ENCODE peak calls at places on chromosomes 11 and 22, in seven cellular contexts. G is glutamatergic neuron; Q is activated CD8-positive, alpha-beta memory T cell treated with anti-CD3 and anti-CD28 coated beads, Interleukin-2, amount 10 ng/mL, durations not matched to agents 7 days and 5 days; V is esophagus squamous epithelium; O is GM19239; E is HS-5; W is NCI-H774. K is an unnamed sample.

GRCh38 chr22:36134167-36134566 is 26.4 kb downstream of the APOL3 start:
- DNase-seq in G (no peak), Q (no peak), V (no peak), O (no peak), E (no peak), W (no peak), K (no peak)

GRCh38 chr11:33689089-33689488 is 11.5 kb downstream of the C11orf91 start:
- DNase-seq in G (no peak), Q (no peak), V (no peak), O (no peak), E (peak), W (no peak), K (no peak)

GRCh38 chr11:118961591-118961990 is 5.5 kb downstream of the UPK2 start:
- DNase-seq in G (no peak), Q (no peak), V (no peak), O (no peak), E (no peak), W (no peak), K (no peak)

GRCh38 chr22:30328466-30329049 is 1.8 kb upstream of the TBC1D10A start:
- DNase-seq in G (no peak), Q (no peak), V (no peak), O (no peak), E (no peak), W (no peak), K (no peak)

GRCh38 chr11:129695543-129696308 is 119.9 kb upstream of the TMEM45B start:
- DNase-seq in G (peak), Q (peak), V (no peak), O (peak), E (no peak), W (peak), K (peak)

GRCh38 chr11:118145285-118146227 is 7.1 kb downstream of the SCN4B start:
- DNase-seq in G (peak), Q (peak), V (peak), O (peak), E (peak), W (peak), K (peak)

GRCh38 chr11:35583126-35583525 is 35.1 kb upstream of the FJX1 start:
- DNase-seq in G (no peak), Q (no peak), V (no peak), O (no peak), E (no peak), W (no peak), K (no peak)

GRCh38 chr11:6611092-6612007 is 666 bp downstream of the TAF10 start:
- DNase-seq in G (no peak), Q (peak), V (no peak), O (no peak), E (no peak), W (no peak), K (peak)

GRCh38 chr11:359181-359714 is 10.1 kb upstream of the B4GALNT4 start:
- DNase-seq in G (no peak), Q (peak), V (no peak), O (no peak), E (no peak), W (no peak), K (no peak)

GRCh38 chr11:5618807-5619206 is 6.0 kb upstream of the TRIM34 start:
- DNase-seq in G (no peak), Q (no peak), V (no peak), O (no peak), E (peak), W (no peak), K (no peak)

GRCh38 chr11:122486793-122487495 is 168.6 kb upstream of the UBASH3B start:
- DNase-seq in G (no peak), Q (no peak), V (no peak), O (no peak), E (no peak), W (no peak), K (no peak)

GRCh38 chr22:16949561-16949960 is 58.5 kb downstream of the GAB4 start:
- DNase-seq in G (no peak), Q (peak), V (no peak), O (no peak), E (no peak), W (no peak), K (no peak)

GRCh38 chr22:50599816-50600454 is 658 bp upstream of the MAPK8IP2 start:
- DNase-seq in G (peak), Q (peak), V (no peak), O (peak), E (no peak), W (no peak), K (peak)

GRCh38 chr11:60310407-60310998 is 16.6 kb upstream of the MS4A6E start:
- DNase-seq in G (no peak), Q (no peak), V (no peak), O (peak), E (no peak), W (no peak), K (peak)

GRCh38 chr11:19546325-19546724 is 166.3 kb upstream of the NAV2 start:
- DNase-seq in G (no peak), Q (no peak), V (no peak), O (no peak), E (no peak), W (no peak), K (no peak)

GRCh38 chr11:1879941-1880720 is 11.6 kb downstream of the PRR33 start:
- DNase-seq in G (no peak), Q (no peak), V (no peak), O (no peak), E (no peak), W (no peak), K (no peak)

GRCh38 chr22:20117656-20118571 is 888 bp upstream of the TRMT2A start:
- DNase-seq in G (peak), Q (peak), V (no peak), O (peak), E (no peak), W (no peak), K (peak)

GRCh38 chr11:72812968-72813739 is 1.1 kb upstream of the ATG16L2 start:
- DNase-seq in G (peak), Q (peak), V (no peak), O (no peak), E (peak), W (peak), K (peak)

GRCh38 chr11:113562981-113563461 is 87.8 kb upstream of the DRD2 start:
- DNase-seq in G (no peak), Q (peak), V (no peak), O (no peak), E (no peak), W (no peak), K (no peak)

GRCh38 chr11:91981995-91982394 is 242.6 kb upstream of the FAT3 start:
- DNase-seq in G (no peak), Q (no peak), V (no peak), O (no peak), E (peak), W (no peak), K (no peak)